ENCODE peak calls at places on chromosomes 2 and 18, in eight cellular contexts. One of them, this sample, is unnamed.
A peak's percentile ranks its signal among the peaks of the same experiment; 100 is the strongest.

GRCh38 chr2:102463160-102463559 is 9.9 kb upstream of the SLC9A4 start:
- DNase-seq in sigmoid colon: no peak
- DNase-seq in tibial nerve: no peak
- DNase-seq in H1: no peak
- DNase-seq in stomach: no peak
- DNase-seq in transverse colon: no peak
- DNase-seq in upper lobe of left lung: no peak
- DNase-seq in K562: no peak
- DNase-seq in this sample: no peak

GRCh38 chr2:235494716-235495372 is 1.0 kb downstream of the AGAP1 start:
- DNase-seq in tibial nerve: peak; percentile 30
- DNase-seq in upper lobe of left lung: peak; percentile 90
- DNase-seq in stomach: peak; percentile 56
- DNase-seq in K562: no peak
- DNase-seq in H1: no peak
- DNase-seq in sigmoid colon: peak; percentile 80
- DNase-seq in transverse colon: peak; percentile 38
- DNase-seq in this sample: peak; percentile 39

GRCh38 chr2:74845217-74845751 is 11.4 kb downstream of the HK2 start:
- DNase-seq in transverse colon: peak; percentile 88
- DNase-seq in K562: no peak
- DNase-seq in stomach: peak; percentile 93
- DNase-seq in sigmoid colon: peak; percentile 82
- DNase-seq in tibial nerve: peak; percentile 41
- DNase-seq in upper lobe of left lung: no peak
- DNase-seq in H1: no peak
- DNase-seq in this sample: peak; percentile 54

GRCh38 chr2:105866439-105867170 is 121.9 kb downstream of the NCK2 start:
- DNase-seq in K562: no peak
- DNase-seq in upper lobe of left lung: no peak
- DNase-seq in stomach: no peak
- DNase-seq in sigmoid colon: no peak
- DNase-seq in tibial nerve: no peak
- DNase-seq in H1: no peak
- DNase-seq in transverse colon: no peak
- DNase-seq in this sample: no peak

GRCh38 chr2:136844546-136844945 is 79.2 kb downstream of the THSD7B start:
- DNase-seq in stomach: no peak
- DNase-seq in H1: no peak
- DNase-seq in sigmoid colon: no peak
- DNase-seq in tibial nerve: no peak
- DNase-seq in transverse colon: no peak
- DNase-seq in upper lobe of left lung: no peak
- DNase-seq in K562: no peak
- DNase-seq in this sample: no peak

GRCh38 chr2:234496442-234496834 is 443 bp downstream of the ARL4C start:
- DNase-seq in H1: no peak
- DNase-seq in upper lobe of left lung: no peak
- DNase-seq in stomach: peak; percentile 29
- DNase-seq in tibial nerve: no peak
- DNase-seq in transverse colon: peak; percentile 44
- DNase-seq in sigmoid colon: no peak
- DNase-seq in K562: no peak
- DNase-seq in this sample: peak; percentile 10

GRCh38 chr2:181372656-181373055 is 84.5 kb upstream of the ITGA4 start:
- DNase-seq in H1: no peak
- DNase-seq in K562: no peak
- DNase-seq in upper lobe of left lung: no peak
- DNase-seq in sigmoid colon: no peak
- DNase-seq in stomach: no peak
- DNase-seq in transverse colon: no peak
- DNase-seq in tibial nerve: no peak
- DNase-seq in this sample: no peak

GRCh38 chr2:105683145-105683544 is 61.6 kb upstream of the NCK2 start:
- DNase-seq in transverse colon: no peak
- DNase-seq in upper lobe of left lung: no peak
- DNase-seq in tibial nerve: no peak
- DNase-seq in K562: no peak
- DNase-seq in stomach: no peak
- DNase-seq in sigmoid colon: no peak
- DNase-seq in H1: no peak
- DNase-seq in this sample: no peak

GRCh38 chr2:53632126-53632460 is 135.5 kb upstream of the CHAC2 start:
- DNase-seq in tibial nerve: no peak
- DNase-seq in H1: no peak
- DNase-seq in stomach: no peak
- DNase-seq in transverse colon: no peak
- DNase-seq in K562: no peak
- DNase-seq in upper lobe of left lung: no peak
- DNase-seq in sigmoid colon: no peak
- DNase-seq in this sample: no peak

GRCh38 chr2:42327125-42327524 is 33.9 kb downstream of the COX7A2L start:
- DNase-seq in tibial nerve: no peak
- DNase-seq in transverse colon: no peak
- DNase-seq in H1: no peak
- DNase-seq in sigmoid colon: no peak
- DNase-seq in stomach: no peak
- DNase-seq in K562: no peak
- DNase-seq in upper lobe of left lung: no peak
- DNase-seq in this sample: no peak

GRCh38 chr2:240797500-240797895 is 22.5 kb downstream of the KIF1A start:
- DNase-seq in upper lobe of left lung: peak; percentile 70
- DNase-seq in stomach: no peak
- DNase-seq in sigmoid colon: peak; percentile 39
- DNase-seq in tibial nerve: no peak
- DNase-seq in H1: no peak
- DNase-seq in transverse colon: no peak
- DNase-seq in K562: no peak
- DNase-seq in this sample: no peak

GRCh38 chr18:44637210-44638051 is 43.3 kb upstream of the SETBP1 start:
- DNase-seq in H1: no peak
- DNase-seq in transverse colon: no peak
- DNase-seq in stomach: no peak
- DNase-seq in sigmoid colon: no peak
- DNase-seq in tibial nerve: no peak
- DNase-seq in K562: no peak
- DNase-seq in upper lobe of left lung: no peak
- DNase-seq in this sample: no peak

GRCh38 chr2:23505218-23505983 is 120.4 kb downstream of the KLHL29 start:
- DNase-seq in sigmoid colon: no peak
- DNase-seq in tibial nerve: no peak
- DNase-seq in K562: no peak
- DNase-seq in stomach: no peak
- DNase-seq in H1: no peak
- DNase-seq in transverse colon: no peak
- DNase-seq in upper lobe of left lung: no peak
- DNase-seq in this sample: no peak

GRCh38 chr2:15313657-15314056 is 247.5 kb downstream of the NBAS start:
- DNase-seq in upper lobe of left lung: no peak
- DNase-seq in sigmoid colon: no peak
- DNase-seq in tibial nerve: no peak
- DNase-seq in stomach: no peak
- DNase-seq in K562: peak; percentile 29
- DNase-seq in H1: no peak
- DNase-seq in transverse colon: no peak
- DNase-seq in this sample: no peak
- TF ChIP-seq EP300 in upper lobe of left lung: no peak
- TF ChIP-seq EP300 in sigmoid colon: no peak
- TF ChIP-seq EP300 in tibial nerve: no peak
- TF ChIP-seq EP300 in stomach: no peak
- TF ChIP-seq EP300 in K562: no peak
- TF ChIP-seq EP300 in H1: no peak
- TF ChIP-seq EP300 in transverse colon: no peak
- TF ChIP-seq EP300 in this sample: no peak

GRCh38 chr2:98828793-98829371 is 98.0 kb upstream of the MGAT4A start:
- DNase-seq in tibial nerve: no peak
- DNase-seq in sigmoid colon: no peak
- DNase-seq in transverse colon: no peak
- DNase-seq in K562: no peak
- DNase-seq in upper lobe of left lung: no peak
- DNase-seq in H1: no peak
- DNase-seq in stomach: no peak
- DNase-seq in this sample: no peak
- H3K27me3 ChIP-seq in tibial nerve: peaks cover 4% of the 10 kb centered on the region
- H3K27me3 ChIP-seq in sigmoid colon: no peaks in the 10 kb centered on the region
- H3K27me3 ChIP-seq in transverse colon: no peaks in the 10 kb centered on the region
- H3K27me3 ChIP-seq in K562: peaks cover 4% of the 10 kb centered on the region
- H3K27me3 ChIP-seq in upper lobe of left lung: no peaks in the 10 kb centered on the region
- H3K27me3 ChIP-seq in H1: peaks cover 1% of the 10 kb centered on the region
- H3K27me3 ChIP-seq in stomach: no peaks in the 10 kb centered on the region
- H3K27me3 ChIP-seq in this sample: no peaks in the 10 kb centered on the region

GRCh38 chr2:9570182-9571060 is 14.8 kb upstream of the ADAM17 start:
- DNase-seq in upper lobe of left lung: no peak
- DNase-seq in transverse colon: no peak
- DNase-seq in stomach: no peak
- DNase-seq in H1: no peak
- DNase-seq in K562: no peak
- DNase-seq in sigmoid colon: no peak
- DNase-seq in tibial nerve: no peak
- DNase-seq in this sample: no peak
- TF ChIP-seq CTCF in upper lobe of left lung: no peak
- TF ChIP-seq CTCF in transverse colon: no peak
- TF ChIP-seq CTCF in stomach: no peak
- TF ChIP-seq CTCF in H1: no peak
- TF ChIP-seq CTCF in K562: no peak
- TF ChIP-seq CTCF in sigmoid colon: no peak
- TF ChIP-seq CTCF in tibial nerve: no peak
- TF ChIP-seq CTCF in this sample: no peak

GRCh38 chr2:46967990-46968647 is 52.5 kb upstream of the MCFD2 start:
- DNase-seq in transverse colon: peak; percentile 80
- DNase-seq in tibial nerve: peak; percentile 55
- DNase-seq in K562: peak; percentile 76
- DNase-seq in upper lobe of left lung: no peak
- DNase-seq in stomach: peak; percentile 73
- DNase-seq in H1: no peak
- DNase-seq in sigmoid colon: peak; percentile 90
- DNase-seq in this sample: peak; percentile 68
- TF ChIP-seq EP300 in transverse colon: no peak
- TF ChIP-seq EP300 in tibial nerve: no peak
- TF ChIP-seq EP300 in K562: no peak
- TF ChIP-seq EP300 in upper lobe of left lung: no peak
- TF ChIP-seq EP300 in stomach: no peak
- TF ChIP-seq EP300 in H1: no peak
- TF ChIP-seq EP300 in sigmoid colon: no peak
- TF ChIP-seq EP300 in this sample: no peak

GRCh38 chr2:173099804-173100203 is 24.2 kb downstream of the MAP3K20 start:
- DNase-seq in tibial nerve: no peak
- DNase-seq in sigmoid colon: no peak
- DNase-seq in K562: no peak
- DNase-seq in H1: no peak
- DNase-seq in transverse colon: no peak
- DNase-seq in stomach: no peak
- DNase-seq in upper lobe of left lung: no peak
- DNase-seq in this sample: no peak
- H3K27me3 ChIP-seq in tibial nerve: no peaks in the 10 kb centered on the region
- H3K27me3 ChIP-seq in sigmoid colon: no peaks in the 10 kb centered on the region
- H3K27me3 ChIP-seq in K562: no peaks in the 10 kb centered on the region
- H3K27me3 ChIP-seq in H1: no peaks in the 10 kb centered on the region
- H3K27me3 ChIP-seq in transverse colon: no peaks in the 10 kb centered on the region
- H3K27me3 ChIP-seq in stomach: no peaks in the 10 kb centered on the region
- H3K27me3 ChIP-seq in upper lobe of left lung: no peaks in the 10 kb centered on the region
- H3K27me3 ChIP-seq in this sample: no peaks in the 10 kb centered on the region

DNA sequence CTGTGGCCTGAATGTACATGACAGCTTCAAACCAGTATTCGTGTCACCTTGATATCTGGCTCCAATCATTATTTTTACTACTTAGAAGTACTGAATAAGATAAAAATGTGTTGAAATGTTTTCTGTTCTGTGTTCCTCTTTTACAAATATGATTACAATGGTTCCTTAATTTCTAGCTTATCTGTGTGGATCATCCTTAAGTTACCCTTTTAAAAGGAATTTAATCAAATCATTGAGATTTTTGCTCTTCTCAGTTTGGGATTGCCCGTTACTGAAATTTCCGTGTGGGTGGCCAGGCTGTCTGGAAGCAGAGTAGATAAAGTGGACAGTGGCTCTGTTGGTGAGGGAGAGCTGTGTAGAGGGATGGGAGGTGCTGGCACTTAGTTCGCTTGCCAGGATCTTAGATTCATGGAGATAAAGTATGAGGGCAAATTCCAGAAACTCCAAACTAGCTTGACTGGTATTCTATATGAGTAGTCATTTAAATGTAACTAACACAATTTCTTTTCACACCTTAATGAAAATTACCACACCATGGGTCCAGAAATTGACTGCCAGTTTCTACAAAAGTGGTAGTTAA is 27.4 kb upstream of the SAG start:
- DNase-seq in H1: no peak
- DNase-seq in tibial nerve: no peak
- DNase-seq in K562: no peak
- DNase-seq in transverse colon: no peak
- DNase-seq in stomach: no peak
- DNase-seq in upper lobe of left lung: no peak
- DNase-seq in sigmoid colon: no peak
- DNase-seq in this sample: no peak
- TF ChIP-seq CTCF in H1: no peak
- TF ChIP-seq CTCF in tibial nerve: no peak
- TF ChIP-seq CTCF in K562: no peak
- TF ChIP-seq CTCF in transverse colon: no peak
- TF ChIP-seq CTCF in stomach: no peak
- TF ChIP-seq CTCF in upper lobe of left lung: no peak
- TF ChIP-seq CTCF in sigmoid colon: no peak
- TF ChIP-seq CTCF in this sample: no peak

GRCh38 chr2:64857581-64858471 is 131.4 kb upstream of the SLC1A4 start:
- DNase-seq in sigmoid colon: peak; percentile 80
- DNase-seq in upper lobe of left lung: no peak
- DNase-seq in K562: no peak
- DNase-seq in transverse colon: no peak
- DNase-seq in tibial nerve: peak; percentile 39
- DNase-seq in stomach: no peak
- DNase-seq in H1: no peak
- DNase-seq in this sample: peak; percentile 86
- TF ChIP-seq EP300 in sigmoid colon: no peak
- TF ChIP-seq EP300 in upper lobe of left lung: no peak
- TF ChIP-seq EP300 in K562: no peak
- TF ChIP-seq EP300 in transverse colon: no peak
- TF ChIP-seq EP300 in tibial nerve: no peak
- TF ChIP-seq EP300 in stomach: no peak
- TF ChIP-seq EP300 in H1: no peak
- TF ChIP-seq EP300 in this sample: no peak

DNA sequence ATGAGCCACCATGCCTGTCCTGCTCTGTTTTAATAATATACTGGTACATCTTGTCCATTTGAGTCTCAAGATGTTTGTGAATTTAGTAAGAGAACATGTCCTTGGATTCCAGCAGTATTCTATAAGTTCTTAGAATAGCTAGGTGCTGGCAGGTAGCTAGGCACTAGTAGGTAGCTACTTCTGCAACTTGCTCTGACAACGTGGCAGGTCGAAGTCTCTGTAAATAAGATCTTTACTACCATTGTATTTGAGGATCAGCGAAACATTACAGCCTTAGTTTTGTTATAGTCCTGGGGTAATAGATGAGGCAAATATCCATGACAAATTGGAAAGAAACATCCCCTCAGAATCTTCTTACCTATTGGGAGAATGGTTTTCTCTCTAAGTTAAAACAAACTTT is 14.2 kb upstream of the PRELID3A start:
- DNase-seq in H1: no peak
- DNase-seq in K562: no peak
- DNase-seq in transverse colon: no peak
- DNase-seq in tibial nerve: no peak
- DNase-seq in stomach: no peak
- DNase-seq in sigmoid colon: no peak
- DNase-seq in upper lobe of left lung: no peak
- DNase-seq in this sample: no peak
- H3K27me3 ChIP-seq in H1: no peaks in the 10 kb centered on the region
- H3K27me3 ChIP-seq in K562: no peaks in the 10 kb centered on the region
- H3K27me3 ChIP-seq in transverse colon: no peaks in the 10 kb centered on the region
- H3K27me3 ChIP-seq in tibial nerve: no peaks in the 10 kb centered on the region
- H3K27me3 ChIP-seq in stomach: no peaks in the 10 kb centered on the region
- H3K27me3 ChIP-seq in sigmoid colon: no peaks in the 10 kb centered on the region
- H3K27me3 ChIP-seq in upper lobe of left lung: no peaks in the 10 kb centered on the region
- H3K27me3 ChIP-seq in this sample: no peaks in the 10 kb centered on the region

GRCh38 chr2:158006961-158007664 is 94.6 kb upstream of the UPP2 start:
- DNase-seq in upper lobe of left lung: no peak
- DNase-seq in H1: no peak
- DNase-seq in stomach: no peak
- DNase-seq in transverse colon: peak; percentile 16
- DNase-seq in K562: no peak
- DNase-seq in sigmoid colon: no peak
- DNase-seq in tibial nerve: no peak
- DNase-seq in this sample: no peak
- TF ChIP-seq CTCF in upper lobe of left lung: no peak
- TF ChIP-seq CTCF in H1: no peak
- TF ChIP-seq CTCF in stomach: no peak
- TF ChIP-seq CTCF in transverse colon: no peak
- TF ChIP-seq CTCF in K562: peak; percentile 29
- TF ChIP-seq CTCF in sigmoid colon: no peak
- TF ChIP-seq CTCF in tibial nerve: no peak
- TF ChIP-seq CTCF in this sample: no peak

This sample was measured in ovary.